ENCODE peak calls at places on chromosomes 11 and 22, in four cellular contexts. One of them, this sample, is unnamed.

GRCh38 chr11:64457416-64458010 is 98.6 kb downstream of the RPS6KA4 start:
- DNase-seq in pancreas: no peak
- DNase-seq in IMR-90: no peak
- DNase-seq in fibroblast of lung: no peak
- DNase-seq in this sample: no peak

GRCh38 chr11:22192289-22192641 is 620 bp upstream of the ANO5 start:
- DNase-seq in pancreas: peak; percentile 39
- DNase-seq in IMR-90: no peak
- DNase-seq in fibroblast of lung: peak; percentile 0
- DNase-seq in this sample: no peak

GRCh38 chr22:42742940-42743339 is 22.3 kb upstream of the A4GALT start:
- DNase-seq in pancreas: no peak
- DNase-seq in IMR-90: no peak
- DNase-seq in fibroblast of lung: no peak
- DNase-seq in this sample: no peak

GRCh38 chr11:95364324-95365295 is 133.6 kb upstream of the SESN3 start:
- DNase-seq in pancreas: no peak
- DNase-seq in IMR-90: no peak
- DNase-seq in fibroblast of lung: peak; percentile 66
- DNase-seq in this sample: no peak

GRCh38 chr11:33670250-33671011 is 30.2 kb downstream of the C11orf91 start:
- DNase-seq in pancreas: no peak
- DNase-seq in IMR-90: peak; percentile 87
- DNase-seq in fibroblast of lung: peak; percentile 76
- DNase-seq in this sample: no peak

GRCh38 chr22:19826619-19826950 is 28.1 kb downstream of the GNB1L start:
- DNase-seq in pancreas: no peak
- DNase-seq in IMR-90: no peak
- DNase-seq in fibroblast of lung: no peak
- DNase-seq in this sample: no peak

GRCh38 chr11:91700854-91701253 is 523.8 kb upstream of the FAT3 start:
- DNase-seq in pancreas: no peak
- DNase-seq in IMR-90: no peak
- DNase-seq in fibroblast of lung: no peak
- DNase-seq in this sample: no peak

GRCh38 chr11:118947999-118948398 is 8.1 kb upstream of the UPK2 start:
- DNase-seq in pancreas: no peak
- DNase-seq in IMR-90: no peak
- DNase-seq in fibroblast of lung: no peak
- DNase-seq in this sample: no peak

GRCh38 chr11:44950625-44951472 is at the start of gene TP53I11:
- DNase-seq in pancreas: peak; percentile 80
- DNase-seq in IMR-90: peak; percentile 60
- DNase-seq in fibroblast of lung: peak; percentile 74
- DNase-seq in this sample: no peak

GRCh38 chr22:17786435-17787158 is 12.3 kb upstream of the BID start:
- DNase-seq in pancreas: no peak
- DNase-seq in IMR-90: no peak
- DNase-seq in fibroblast of lung: peak; percentile 25
- DNase-seq in this sample: no peak

GRCh38 chr11:125257185-125257584 is 92.6 kb downstream of the PKNOX2 start:
- DNase-seq in pancreas: no peak
- DNase-seq in IMR-90: no peak
- DNase-seq in fibroblast of lung: no peak
- DNase-seq in this sample: no peak

GRCh38 chr22:50481440-50482106 is at the start of gene ADM2:
- DNase-seq in pancreas: peak; percentile 66
- DNase-seq in IMR-90: no peak
- DNase-seq in fibroblast of lung: no peak
- DNase-seq in this sample: no peak

GRCh38 chr11:119774180-119774763 is 45.3 kb upstream of the NECTIN1 start:
- DNase-seq in pancreas: no peak
- DNase-seq in IMR-90: peak; percentile 13
- DNase-seq in fibroblast of lung: peak; percentile 26
- DNase-seq in this sample: no peak

GRCh38 chr11:93329936-93330445 is 551 bp upstream of the DEUP1 start:
- DNase-seq in pancreas: no peak
- DNase-seq in IMR-90: no peak
- DNase-seq in fibroblast of lung: peak; percentile 9
- DNase-seq in this sample: no peak

GRCh38 chr22:17332109-17332508 is 37.2 kb upstream of the CECR2 start:
- DNase-seq in pancreas: no peak
- DNase-seq in IMR-90: no peak
- DNase-seq in fibroblast of lung: no peak
- DNase-seq in this sample: no peak

GRCh38 chr11:64036081-64037026 is 623 bp downstream of the FLRT1 start:
- DNase-seq in pancreas: no peak
- DNase-seq in IMR-90: peak; percentile 35
- DNase-seq in fibroblast of lung: peak; percentile 49
- DNase-seq in this sample: no peak

GRCh38 chr11:128776088-128776433 is 82.2 kb downstream of the FLI1 start:
- DNase-seq in pancreas: no peak
- DNase-seq in IMR-90: no peak
- DNase-seq in fibroblast of lung: no peak
- DNase-seq in this sample: no peak

GRCh38 chr11:125300791-125301218 is 136.3 kb downstream of the PKNOX2 start:
- DNase-seq in pancreas: no peak
- DNase-seq in IMR-90: peak; percentile 79
- DNase-seq in fibroblast of lung: peak; percentile 93
- DNase-seq in this sample: peak; percentile 78

DNA sequence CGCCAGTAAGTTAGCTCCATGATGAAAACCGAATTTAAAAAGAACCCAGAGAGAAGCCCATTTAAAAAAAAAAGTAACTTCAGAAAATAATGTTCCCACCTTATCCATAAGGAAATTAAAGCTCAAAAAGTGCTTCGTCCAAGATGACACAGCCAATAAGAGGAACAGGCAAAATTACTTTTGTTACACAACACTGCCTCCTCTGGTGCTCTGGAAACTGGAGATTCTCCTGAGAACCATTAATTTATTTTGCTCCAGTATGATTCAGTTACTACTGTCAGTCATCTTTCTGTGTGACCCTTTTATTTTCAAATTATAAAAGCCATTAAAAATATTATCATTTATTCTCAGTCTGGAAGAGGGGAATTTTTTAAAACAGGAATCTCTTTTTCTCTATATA is 2.0 kb downstream of the IFT27 start:
- DNase-seq in pancreas: no peak
- DNase-seq in IMR-90: peak; percentile 49
- DNase-seq in fibroblast of lung: peak; percentile 33
- DNase-seq in this sample: no peak
- H3K27me3 ChIP-seq in pancreas: no peaks in the 10 kb centered on the region
- H3K27me3 ChIP-seq in IMR-90: no peaks in the 10 kb centered on the region
- H3K27me3 ChIP-seq in fibroblast of lung: no peaks in the 10 kb centered on the region
- H3K27me3 ChIP-seq in this sample: no peaks in the 10 kb centered on the region

DNA sequence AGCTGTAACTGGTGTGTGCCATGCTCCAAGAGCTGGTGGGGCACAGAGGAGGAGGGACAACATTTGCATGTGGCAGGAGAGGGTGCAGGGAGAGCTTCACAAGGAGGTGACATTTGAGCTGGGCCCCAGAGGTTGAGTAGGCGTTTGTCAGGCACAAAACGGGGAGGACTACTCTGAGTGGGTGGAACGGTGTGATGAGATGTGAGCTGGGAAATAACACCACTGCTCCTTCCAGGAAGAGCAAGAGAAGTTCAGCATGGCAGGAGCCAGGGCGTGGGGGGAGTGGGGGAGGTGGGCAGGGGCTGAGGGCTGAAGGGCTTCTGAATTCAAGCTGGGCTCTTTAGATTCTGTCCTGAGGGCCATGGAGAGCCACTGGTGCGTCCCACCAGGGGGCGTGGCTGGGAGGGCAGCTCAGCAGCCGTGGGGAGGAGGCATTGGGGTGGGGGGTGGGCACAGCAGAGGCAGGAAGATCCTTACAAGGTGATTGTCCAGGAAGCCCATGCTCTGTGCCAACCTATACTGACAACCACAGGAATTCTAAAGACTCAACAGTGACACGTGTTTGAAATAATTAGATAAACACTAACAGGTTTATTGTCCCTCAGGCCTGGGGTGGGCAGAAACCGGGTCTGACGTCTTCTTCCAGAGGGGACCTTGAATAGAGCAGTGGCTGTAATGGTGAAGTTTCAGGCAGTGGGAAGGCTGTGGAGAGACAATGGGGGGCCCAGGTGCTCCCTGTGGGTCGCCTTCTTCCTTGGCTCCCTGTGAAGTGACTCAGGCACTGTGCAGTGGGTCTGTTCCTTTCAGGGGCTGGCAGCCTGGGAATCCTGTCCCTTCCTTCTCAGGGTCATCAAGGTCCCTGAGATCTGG is 54.4 kb downstream of the OTOG start:
- DNase-seq in pancreas: no peak
- DNase-seq in IMR-90: no peak
- DNase-seq in fibroblast of lung: peak; percentile 1
- DNase-seq in this sample: no peak
- H3K27ac ChIP-seq in pancreas: no peak overlapping the region
- H3K27ac ChIP-seq in IMR-90: no peak overlapping the region
- H3K27ac ChIP-seq in fibroblast of lung: no peak overlapping the region
- H3K27ac ChIP-seq in this sample: no peak overlapping the region

GRCh38 chr11:69930081-69931059 is 111.2 kb upstream of the FGF3 start:
- DNase-seq in pancreas: no peak
- DNase-seq in IMR-90: no peak
- DNase-seq in fibroblast of lung: no peak
- DNase-seq in this sample: no peak
- H3K27me3 ChIP-seq in pancreas: no peaks in the 10 kb centered on the region
- H3K27me3 ChIP-seq in IMR-90: peaks cover 16% of the 10 kb centered on the region
- H3K27me3 ChIP-seq in fibroblast of lung: peaks cover 14% of the 10 kb centered on the region
- H3K27me3 ChIP-seq in this sample: peaks cover 42% of the 10 kb centered on the region

GRCh38 chr11:11845066-11845465 is 3.3 kb downstream of the USP47 start:
- DNase-seq in pancreas: peak; percentile 51
- DNase-seq in IMR-90: no peak
- DNase-seq in fibroblast of lung: no peak
- DNase-seq in this sample: no peak
- H3K27ac ChIP-seq in pancreas: no peak overlapping the region
- H3K27ac ChIP-seq in IMR-90: no peak overlapping the region
- H3K27ac ChIP-seq in fibroblast of lung: no peak overlapping the region
- H3K27ac ChIP-seq in this sample: peak overlapping the region; percentile 57

DNA sequence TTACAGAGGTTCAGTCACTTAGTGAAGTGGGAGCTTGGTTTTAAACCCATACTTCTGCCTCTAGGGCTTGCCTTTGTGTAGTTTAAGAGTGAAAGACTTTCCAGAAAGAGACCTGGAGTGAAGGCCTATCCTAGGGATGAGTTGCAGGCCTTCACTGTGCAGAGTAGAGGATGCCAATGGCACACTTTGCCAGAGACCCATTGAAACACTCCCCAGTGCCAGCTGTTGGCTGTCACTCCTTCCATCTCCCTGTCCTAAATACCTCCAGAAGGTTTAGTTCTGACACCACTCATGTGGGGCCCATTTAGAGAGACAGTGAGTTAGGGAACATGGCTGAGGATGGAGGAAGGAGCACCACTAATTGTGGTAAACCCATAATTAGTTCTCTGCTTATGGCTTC is 31.5 kb downstream of the NAV2 start:
- DNase-seq in pancreas: no peak
- DNase-seq in IMR-90: no peak
- DNase-seq in fibroblast of lung: no peak
- DNase-seq in this sample: no peak
- H3K27me3 ChIP-seq in pancreas: no peaks in the 10 kb centered on the region
- H3K27me3 ChIP-seq in IMR-90: no peaks in the 10 kb centered on the region
- H3K27me3 ChIP-seq in fibroblast of lung: no peaks in the 10 kb centered on the region
- H3K27me3 ChIP-seq in this sample: no peaks in the 10 kb centered on the region

DNA sequence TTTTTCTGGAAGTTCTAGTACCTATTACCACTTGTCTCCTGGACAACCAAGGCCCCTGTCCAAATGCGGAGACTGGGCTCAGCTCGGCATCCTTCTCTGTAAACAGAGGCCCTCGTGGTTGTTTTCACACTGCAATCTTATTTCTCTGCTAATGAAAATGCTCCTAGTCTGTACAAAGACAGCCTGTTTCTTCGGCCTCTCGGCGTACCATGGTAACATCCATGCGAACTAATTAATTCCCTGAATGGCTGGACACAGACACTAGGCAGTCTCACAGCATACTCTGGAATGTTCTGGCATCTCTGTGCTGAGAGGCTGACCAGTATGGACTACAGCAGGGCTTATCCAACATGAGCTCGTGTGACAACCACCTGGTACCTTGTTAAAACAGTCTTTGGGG is 5.7 kb downstream of the POLR3H start:
- DNase-seq in pancreas: no peak
- DNase-seq in IMR-90: no peak
- DNase-seq in fibroblast of lung: no peak
- DNase-seq in this sample: no peak
- H3K27ac ChIP-seq in pancreas: no peak overlapping the region
- H3K27ac ChIP-seq in IMR-90: no peak overlapping the region
- H3K27ac ChIP-seq in fibroblast of lung: no peak overlapping the region
- H3K27ac ChIP-seq in this sample: no peak overlapping the region

GRCh38 chr11:131764126-131764525 is 393.7 kb downstream of the NTM start:
- DNase-seq in pancreas: no peak
- DNase-seq in IMR-90: no peak
- DNase-seq in fibroblast of lung: no peak
- DNase-seq in this sample: no peak
- H3K27me3 ChIP-seq in pancreas: no peaks in the 10 kb centered on the region
- H3K27me3 ChIP-seq in IMR-90: no peaks in the 10 kb centered on the region
- H3K27me3 ChIP-seq in fibroblast of lung: no peaks in the 10 kb centered on the region
- H3K27me3 ChIP-seq in this sample: no peaks in the 10 kb centered on the region

This sample was measured in keratinocyte.